ENCODE peak calls at places on chromosomes 1 and 21, in nine cellular contexts. S, B, U, K, T, N, G, J and V are unnamed samples.

GRCh38 chr1:234597894-234598293 is 12.1 kb downstream of the IRF2BP2 start:
- DNase-seq in K (no peak), T (no peak), N (peak), S (peak), B (peak), J (peak), G (peak), U (peak), V (no peak)

GRCh38 chr1:78061825-78062523 is 16.2 kb downstream of the GIPC2 start:
- DNase-seq in J (peak), S (no peak), B (no peak), K (no peak), U (no peak), G (no peak), T (no peak), N (no peak), V (no peak)

GRCh38 chr21:39215078-39215477 is 31.8 kb upstream of the PSMG1 start:
- DNase-seq in J (no peak), G (no peak), T (no peak), U (no peak), B (no peak), K (no peak), S (no peak), N (no peak), V (no peak)

GRCh38 chr1:183272390-183272801 is 86.3 kb downstream of the LAMC2 start:
- DNase-seq in S (no peak), G (no peak), N (no peak), U (no peak), T (no peak), K (no peak), J (peak), B (no peak), V (no peak)

GRCh38 chr1:183191833-183192232 is 5.8 kb downstream of the LAMC2 start:
- DNase-seq in K (no peak), J (peak), B (no peak), S (no peak), U (no peak), N (no peak), G (no peak), T (no peak), V (no peak)

GRCh38 chr1:53183277-53183990 is 13.2 kb upstream of the CPT2 start:
- DNase-seq in K (no peak), J (peak), U (peak), B (no peak), S (no peak), T (no peak), G (no peak), N (no peak), V (no peak)

GRCh38 chr1:60169206-60169605 is 95.6 kb upstream of the C1orf87 start:
- DNase-seq in S (no peak), U (no peak), N (no peak), J (peak), G (no peak), T (no peak), K (no peak), B (no peak), V (no peak)

GRCh38 chr1:207311888-207312603 is 9.4 kb upstream of the CD55 start:
- DNase-seq in K (no peak), B (no peak), N (no peak), T (no peak), S (no peak), J (no peak), G (no peak), U (no peak), V (no peak)

GRCh38 chr1:159851386-159851785 is 11.1 kb downstream of the VSIG8 start:
- DNase-seq in K (no peak), U (no peak), T (no peak), N (no peak), G (no peak), B (no peak), S (no peak), J (no peak), V (no peak)

GRCh38 chr1:102531031-102531430 is 534.3 kb upstream of the OLFM3 start:
- DNase-seq in S (no peak), G (no peak), B (no peak), T (no peak), N (no peak), J (no peak), K (no peak), U (no peak), V (no peak)

GRCh38 chr1:59164371-59164770 is 132.5 kb upstream of the FGGY start:
- DNase-seq in U (no peak), N (no peak), J (no peak), G (no peak), K (no peak), T (no peak), B (no peak), S (no peak), V (no peak)

GRCh38 chr21:26933448-26933847 is 33.4 kb downstream of the ADAMTS5 start:
- DNase-seq in S (no peak), T (no peak), K (no peak), B (no peak), N (peak), U (no peak), J (no peak), G (no peak), V (no peak)

GRCh38 chr1:18949689-18950414 is 6.6 kb downstream of the IFFO2 start:
- DNase-seq in G (peak), J (peak), T (peak), B (no peak), N (peak), K (no peak), S (no peak), U (no peak), V (no peak)

GRCh38 chr1:62429581-62429980 is 7.3 kb upstream of the USP1 start:
- DNase-seq in G (no peak), J (no peak), N (no peak), B (no peak), T (no peak), U (no peak), K (no peak), S (no peak), V (no peak)

GRCh38 chr1:6519935-6520621 is 28.6 kb upstream of the PLEKHG5 start:
- DNase-seq in S (no peak), J (peak), G (no peak), B (no peak), N (peak), U (no peak), K (no peak), T (peak), V (no peak)

GRCh38 chr1:230047114-230047865 is 19.7 kb upstream of the GALNT2 start:
- DNase-seq in G (no peak), S (no peak), T (no peak), J (no peak), U (no peak), B (no peak), K (no peak), N (peak), V (no peak)

GRCh38 chr21:35882791-35883240 is 177.5 kb downstream of the SETD4 start:
- DNase-seq in T (peak), N (no peak), B (no peak), K (no peak), U (no peak), G (no peak), S (no peak), J (peak), V (no peak)

GRCh38 chr21:15121655-15122120 is 56.9 kb upstream of the NRIP1 start:
- DNase-seq in G (no peak), K (no peak), U (no peak), T (peak), N (no peak), S (no peak), B (no peak), J (peak), V (no peak)

GRCh38 chr1:241551759-241552638 is 19.8 kb downstream of the KMO start:
- DNase-seq in B (no peak), U (no peak), N (no peak), S (peak), T (no peak), G (peak), J (no peak), K (peak), V (peak)

GRCh38 chr1:208174736-208175507 is 69.3 kb downstream of the PLXNA2 start:
- DNase-seq in B (no peak), K (no peak), T (no peak), G (no peak), N (peak), S (no peak), U (no peak), J (no peak), V (no peak)

GRCh38 chr1:192475970-192476369 is 99.6 kb upstream of the RGS1 start:
- DNase-seq in N (no peak), K (no peak), B (no peak), T (no peak), U (no peak), S (no peak), J (no peak), G (no peak), V (no peak)

GRCh38 chr1:26345718-26346117 is 8.2 kb downstream of the CRYBG2 start:
- DNase-seq in T (no peak), N (no peak), K (no peak), J (no peak), G (no peak), B (no peak), U (no peak), S (no peak), V (no peak)

GRCh38 chr1:6348511-6349191 is 44.9 kb downstream of the ACOT7 start:
- DNase-seq in K (no peak), T (peak), B (no peak), G (peak), S (no peak), U (no peak), N (no peak), J (peak), V (no peak)

GRCh38 chr1:85244271-85245053 is 15.0 kb downstream of the C1orf52 start:
- DNase-seq in U (no peak), N (peak), S (no peak), K (no peak), T (no peak), G (no peak), J (peak), B (no peak), V (no peak)

GRCh38 chr1:246418565-246419312 is 88.3 kb downstream of the SMYD3 start:
- DNase-seq in G (no peak), N (no peak), J (no peak), K (no peak), U (no peak), T (no peak), S (no peak), B (peak), V (no peak)

GRCh38 chr1:21050031-21050430 is 126.7 kb downstream of the EIF4G3 start:
- DNase-seq in T (no peak), K (no peak), B (no peak), S (no peak), U (no peak), G (no peak), J (peak), N (peak), V (no peak)

GRCh38 chr1:56215771-56216170 is 363.6 kb downstream of the PLPP3 start:
- DNase-seq in N (no peak), K (no peak), G (no peak), U (no peak), T (no peak), S (no peak), J (no peak), B (no peak), V (no peak)

GRCh38 chr1:85275701-85276289 is 637 bp downstream of the BCL10 start:
- DNase-seq in U (no peak), S (peak), J (no peak), G (no peak), T (no peak), N (peak), B (peak), K (no peak), V (peak)

GRCh38 chr1:226349801-226350503 is 41.0 kb upstream of the LIN9 start:
- DNase-seq in T (no peak), K (peak), N (peak), U (no peak), J (no peak), B (no peak), S (no peak), G (no peak), V (no peak)